ENCODE peak calls at places on chromosomes 12 and 14, in six cellular contexts. U is suprapubic skin; A is H7; O is cardiac muscle cell; H is effector memory CD4-positive, alpha-beta T cell; K is gastrocnemius medialis. M is an unnamed sample.

GRCh38 chr12:127235771-127236170 is 1031.2 kb upstream of the TMEM132C start:
- DNase-seq in A (no peak), H (no peak), O (no peak), K (no peak), U (no peak), M (no peak)

GRCh38 chr12:46493352-46494209 is 121.0 kb upstream of the SLC38A2 start:
- DNase-seq in O (no peak), U (no peak), K (no peak), H (no peak), A (no peak), M (no peak)

GRCh38 chr14:80387563-80387981 is 176.3 kb upstream of the DIO2 start:
- DNase-seq in H (no peak), K (peak; percentile 42), U (no peak), A (no peak), O (no peak), M (no peak)

GRCh38 chr12:50734409-50735263 is 29.3 kb upstream of the ATF1 start:
- DNase-seq in H (no peak), A (peak; percentile 67), O (peak; percentile 60), K (no peak), U (no peak), M (no peak)

GRCh38 chr12:56645201-56645716 is 525 bp downstream of the ATP5F1B start:
- DNase-seq in A (peak; percentile 39), U (peak; percentile 52), K (no peak), O (peak; percentile 19), H (no peak), M (no peak)

GRCh38 chr14:52119030-52119429 is 50.2 kb upstream of the NID2 start:
- DNase-seq in U (no peak), O (no peak), K (no peak), A (no peak), H (no peak), M (no peak)

GRCh38 chr12:24795699-24796385 is 153.1 kb downstream of the BCAT1 start:
- DNase-seq in U (no peak), K (no peak), A (no peak), O (no peak), H (no peak), M (no peak)

GRCh38 chr14:49997991-49998390 is 105.1 kb downstream of the ARF6 start:
- DNase-seq in O (no peak), K (no peak), U (no peak), H (no peak), A (no peak), M (no peak)

GRCh38 chr14:94904636-94905035 is 134.7 kb upstream of the GSC start:
- DNase-seq in U (no peak), H (no peak), A (no peak), O (peak; percentile 45), K (no peak), M (no peak)

GRCh38 chr14:24741871-24742270 is 107.9 kb upstream of the GZMB start:
- DNase-seq in H (no peak), A (no peak), U (no peak), K (no peak), O (peak; percentile 8), M (no peak)

GRCh38 chr12:54383041-54383609 is 1.4 kb downstream of the ZNF385A start:
- DNase-seq in K (no peak), A (no peak), U (no peak), H (no peak), O (peak; percentile 50), M (no peak)

GRCh38 chr12:3173912-3174311 is 96.7 kb downstream of the TSPAN9 start:
- DNase-seq in U (no peak), A (no peak), H (no peak), K (no peak), O (no peak), M (no peak)

GRCh38 chr12:75747572-75747995 is 236.2 kb upstream of the KRR1 start:
- DNase-seq in A (no peak), O (peak; percentile 58), H (no peak), K (no peak), U (no peak), M (no peak)

GRCh38 chr14:104332634-104333270 is 194.4 kb downstream of the KIF26A start:
- DNase-seq in O (no peak), A (peak; percentile 47), U (peak; percentile 72), K (peak; percentile 18), H (no peak), M (peak; percentile 64)

GRCh38 chr14:68822132-68822651 is 29.3 kb upstream of the ZFP36L1 start:
- DNase-seq in O (no peak), A (no peak), U (no peak), H (peak; percentile 15), K (no peak), M (peak; percentile 52)

GRCh38 chr12:46342562-46343033 is 30.0 kb downstream of the SLC38A2 start:
- DNase-seq in K (no peak), A (no peak), U (no peak), O (peak; percentile 59), H (peak; percentile 3), M (no peak)

GRCh38 chr14:35254736-35255135 is 37.4 kb upstream of the PSMA6 start:
- DNase-seq in K (no peak), O (no peak), H (no peak), U (no peak), A (no peak), M (no peak)

GRCh38 chr14:50333010-50333409 is 20.9 kb downstream of the DMAC2L start:
- DNase-seq in O (peak; percentile 98), H (no peak), U (no peak), K (no peak), A (no peak), M (no peak)

GRCh38 chr14:73613046-73613383 is 698 bp downstream of the ACOT6 start:
- DNase-seq in A (no peak), U (no peak), K (no peak), O (no peak), H (no peak), M (no peak)

GRCh38 chr12:76890407-76891143 is 11.8 kb upstream of the CSRP2 start:
- DNase-seq in O (no peak), A (peak; percentile 48), K (no peak), H (no peak), U (no peak), M (peak; percentile 76)

GRCh38 chr12:1864867-1865266 is 44.5 kb downstream of the LRTM2 start:
- DNase-seq in H (no peak), K (no peak), U (no peak), O (no peak), A (peak; percentile 56), M (peak; percentile 65)

GRCh38 chr14:50599700-50600444 is 39.9 kb downstream of the ATL1 start:
- DNase-seq in O (peak; percentile 62), H (no peak), U (no peak), K (no peak), A (no peak), M (no peak)

GRCh38 chr12:27657296-27657695 is 39.0 kb upstream of the REP15 start:
- DNase-seq in U (no peak), O (no peak), A (no peak), H (no peak), K (no peak), M (no peak)

GRCh38 chr12:66438601-66439000 is 136.3 kb downstream of the HELB start:
- DNase-seq in H (no peak), U (no peak), O (peak; percentile 26), K (no peak), A (no peak), M (no peak)

GRCh38 chr12:34188974-34189373 is 166.7 kb downstream of the ALG10 start:
- DNase-seq in U (no peak), A (no peak), H (no peak), K (no peak), O (no peak), M (no peak)

DNA sequence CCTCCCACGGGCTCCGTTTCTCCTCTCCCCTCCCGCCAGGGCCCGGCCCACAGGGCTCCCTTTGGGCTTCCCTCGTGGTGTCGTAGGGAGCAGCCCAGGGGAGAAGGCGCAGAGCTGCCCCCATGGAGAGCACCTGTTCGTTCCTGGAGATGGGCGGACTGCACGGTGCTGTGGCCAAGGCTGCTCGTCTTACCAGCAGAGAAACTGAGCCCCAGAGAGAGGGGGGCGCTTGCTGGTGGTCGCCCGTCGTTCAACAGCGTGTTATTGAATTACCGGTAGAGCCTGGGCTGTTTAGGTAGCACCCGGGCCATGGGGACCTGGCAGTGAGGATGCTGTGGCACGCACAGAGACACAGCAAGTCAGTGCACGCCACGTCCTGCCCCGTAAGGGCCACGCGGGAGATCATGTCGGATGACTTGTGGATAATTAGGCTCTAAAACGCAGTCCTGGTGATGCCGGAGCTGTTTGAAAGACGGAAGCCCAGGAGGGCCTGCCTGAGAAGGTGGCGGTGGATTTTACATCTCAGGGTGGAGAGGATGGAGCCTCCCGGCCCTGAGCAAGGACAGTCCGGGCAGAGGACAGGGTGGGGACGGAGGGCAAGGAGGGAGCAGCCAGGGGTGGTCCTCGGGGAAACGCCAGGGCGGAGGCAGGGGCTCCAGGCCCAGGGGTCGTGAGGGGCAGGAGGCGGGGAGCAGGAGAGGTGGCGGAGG is 134.4 kb downstream of the ADGRD1 start:
- DNase-seq in A (peak; percentile 59), O (no peak), H (no peak), U (peak; percentile 72), K (no peak), M (peak; percentile 30)
- H3K27me3 ChIP-seq in A (no peaks in the 10 kb centered on the region), O (no peaks in the 10 kb centered on the region), H (no peaks in the 10 kb centered on the region), U (peaks cover 8% of the 10 kb centered on the region), K (no peaks in the 10 kb centered on the region), M (peaks cover 3% of the 10 kb centered on the region)

DNA sequence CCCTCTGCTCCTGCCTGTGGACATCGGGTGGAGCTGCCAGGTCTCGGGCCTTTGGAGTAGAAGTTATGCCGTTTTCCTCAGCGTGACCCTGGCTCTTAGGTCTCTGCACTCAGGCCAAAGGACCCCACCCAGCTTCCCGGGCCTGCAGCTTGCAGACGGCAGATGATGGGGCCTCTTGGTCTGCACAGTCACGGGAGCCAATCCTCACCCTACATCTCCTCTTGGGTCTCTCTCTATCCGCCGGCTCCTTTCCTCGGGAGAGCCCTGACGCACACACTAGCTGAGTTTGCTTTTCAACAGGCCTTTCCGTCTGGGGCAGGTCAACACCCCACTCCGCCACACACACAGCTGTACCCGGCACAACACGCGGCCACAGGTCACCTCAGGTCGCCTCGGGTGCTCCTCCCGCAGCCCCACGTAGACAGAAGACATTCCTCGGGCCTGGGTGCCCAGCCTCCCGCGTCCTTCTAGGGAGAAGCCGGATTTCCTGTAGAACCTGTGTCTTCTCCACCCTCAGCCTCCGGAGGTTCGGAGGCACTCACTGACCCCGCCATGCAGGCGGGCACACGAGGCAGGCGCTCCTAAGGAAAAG is 9.9 kb downstream of the GALNT9 start:
- DNase-seq in K (no peak), A (no peak), H (no peak), O (no peak), U (no peak), M (peak; percentile 46)
- H3K36me3 ChIP-seq in K (no peaks in the 10 kb centered on the region), A (no peaks in the 10 kb centered on the region), H (no peaks in the 10 kb centered on the region), O (no peaks in the 10 kb centered on the region), U (no peaks in the 10 kb centered on the region), M (no peaks in the 10 kb centered on the region)

GRCh38 chr12:6825398-6826124 is 2.6 kb upstream of the P3H3 start:
- DNase-seq in U (peak; percentile 92), K (peak; percentile 48), A (peak; percentile 96), H (peak; percentile 74), O (peak; percentile 89), M (no peak)
- H3K27me3 ChIP-seq in U (peaks cover 42% of the 10 kb centered on the region), K (peaks cover 78% of the 10 kb centered on the region), A (peaks cover 55% of the 10 kb centered on the region), H (peaks cover 7% of the 10 kb centered on the region), O (no peaks in the 10 kb centered on the region), M (peaks cover 20% of the 10 kb centered on the region)

DNA sequence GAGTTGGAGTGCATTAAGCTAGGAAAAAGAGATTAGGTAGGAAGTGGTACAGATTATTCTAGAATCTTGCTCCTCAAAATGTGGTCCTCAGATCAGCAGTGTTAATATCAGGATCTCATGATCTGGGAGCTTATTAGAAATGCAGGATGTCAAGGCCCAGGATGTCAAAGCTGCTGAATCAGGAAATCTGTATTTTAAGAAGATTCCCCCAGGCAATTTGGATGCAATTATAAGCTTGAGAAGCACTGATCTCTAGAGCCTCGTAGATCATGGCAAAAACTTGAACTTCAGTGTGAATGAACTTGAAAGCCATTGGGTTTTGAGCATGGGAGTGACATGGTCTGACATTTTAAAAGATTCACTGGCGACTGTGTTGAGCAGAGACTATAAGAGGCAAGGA is 6.6 kb downstream of the NCAPD2 start:
- DNase-seq in A (no peak), O (no peak), K (no peak), U (no peak), H (no peak), M (no peak)
- H3K36me3 ChIP-seq in A (peaks cover 24% of the 10 kb centered on the region), O (peaks cover 25% of the 10 kb centered on the region), K (peaks cover 45% of the 10 kb centered on the region), U (peaks cover 40% of the 10 kb centered on the region), H (no peaks in the 10 kb centered on the region), M (peaks cover 83% of the 10 kb centered on the region)